ENCODE peak calls at places on chromosomes 7 and 10, in four cellular contexts. J is OCI-LY7, H is T-helper 22 cell, M is Right ventricle myocardium inferior. N is an unnamed sample.

GRCh38 chr7:127654404-127655392 is 2.7 kb downstream of the SND1 start:
- DNase-seq in J (peak; percentile 33), H (no peak), M (no peak), N (no peak)

GRCh38 chr7:50304158-50304910 is at the start of gene IKZF1:
- DNase-seq in J (peak; percentile 70), H (peak; percentile 36), M (peak; percentile 94), N (peak; percentile 71)

GRCh38 chr10:102665904-102666509 is 21.7 kb downstream of the TRIM8 start:
- DNase-seq in J (no peak), H (no peak), M (no peak), N (no peak)

GRCh38 chr10:86951184-86951761 is 6.1 kb downstream of the MMRN2 start:
- DNase-seq in J (no peak), H (no peak), M (no peak), N (no peak)

GRCh38 chr10:104255244-104255981 is 721 bp downstream of the GSTO1 start:
- DNase-seq in J (peak; percentile 20), H (no peak), M (no peak), N (no peak)

GRCh38 chr10:126351021-126351420 is 37.3 kb downstream of the ADAM12 start:
- DNase-seq in J (no peak), H (no peak), M (no peak), N (no peak)

GRCh38 chr10:8312861-8313260 is 258.4 kb downstream of the GATA3 start:
- DNase-seq in J (no peak), H (no peak), M (no peak), N (no peak)

GRCh38 chr7:46534593-46535271 is 613.7 kb upstream of the IGFBP3 start:
- DNase-seq in J (no peak), H (no peak), M (no peak), N (no peak)

GRCh38 chr10:5830629-5831445 is 17.6 kb upstream of the GDI2 start:
- DNase-seq in J (no peak), H (no peak), M (no peak), N (no peak)

GRCh38 chr7:145105561-145105960 is 269.7 kb upstream of the TPK1 start:
- DNase-seq in J (no peak), H (no peak), M (no peak), N (no peak)

GRCh38 chr7:129781128-129781855 is 169.8 kb downstream of the NRF1 start:
- DNase-seq in J (peak; percentile 11), H (no peak), M (no peak), N (no peak)

GRCh38 chr10:127308031-127308430 is 111.6 kb upstream of the INSYN2A start:
- DNase-seq in J (no peak), H (no peak), M (no peak), N (no peak)

GRCh38 chr7:118330373-118330772 is 105.9 kb downstream of the ANKRD7 start:
- DNase-seq in J (no peak), H (no peak), M (no peak), N (no peak)

GRCh38 chr7:42104694-42105093 is 132.3 kb downstream of the GLI3 start:
- DNase-seq in J (no peak), H (no peak), M (no peak), N (no peak)

GRCh38 chr7:74190259-74190658 is 16.1 kb downstream of the EIF4H start:
- DNase-seq in J (no peak), H (no peak), M (no peak), N (no peak)

GRCh38 chr10:8803992-8804391 is 749.5 kb downstream of the GATA3 start:
- DNase-seq in J (no peak), H (no peak), M (no peak), N (no peak)

GRCh38 chr10:49115015-49115795 is at the start of gene VSTM4:
- DNase-seq in J (no peak), H (no peak), M (peak; percentile 72), N (peak; percentile 76)

GRCh38 chr7:130896898-130897514 is 163.0 kb upstream of the KLF14 start:
- DNase-seq in J (peak; percentile 72), H (peak; percentile 54), M (peak; percentile 82), N (peak; percentile 82)

GRCh38 chr10:103842605-103843004 is 12.8 kb downstream of the SH3PXD2A start:
- DNase-seq in J (no peak), H (no peak), M (no peak), N (no peak)

GRCh38 chr10:12324530-12324929 is 24.8 kb upstream of the CAMK1D start:
- DNase-seq in J (no peak), H (no peak), M (no peak), N (no peak)

GRCh38 chr10:48791267-48791928 is 106.7 kb downstream of the WDFY4 start:
- DNase-seq in J (no peak), H (no peak), M (no peak), N (no peak)

GRCh38 chr10:122853665-122854313 is 8.1 kb upstream of the CUZD1 start:
- DNase-seq in J (no peak), H (no peak), M (no peak), N (no peak)

GRCh38 chr7:1459930-1460756 is 873 bp upstream of the MICALL2 start:
- DNase-seq in J (no peak), H (no peak), M (no peak), N (no peak)

GRCh38 chr7:55258631-55259030 is 106.5 kb upstream of the LANCL2 start:
- DNase-seq in J (no peak), H (no peak), M (no peak), N (no peak)

GRCh38 chr10:94602729-94603515 is 57.3 kb downstream of the HELLS start:
- DNase-seq in J (no peak), H (no peak), M (no peak), N (no peak)

GRCh38 chr10:22315455-22316285 is 518 bp upstream of the COMMD3 start:
- DNase-seq in J (peak; percentile 16), H (no peak), M (no peak), N (no peak)

N was measured in ecto neural progenitor cell.